ENCODE peak calls at places on chromosomes 6 and 20, in six cellular contexts. W is ureter, S is brain microvascular endothelial cell, Y is occipital lobe, J is Peyer's patch, U is NCI-H2107. E is an unnamed sample.

GRCh38 chr6:109456710-109457595 is 1.4 kb upstream of the MICAL1 start:
- DNase-seq in W (no peak), S (no peak), Y (no peak), J (no peak), U (no peak), E (no peak)

GRCh38 chr20:19757487-19757972 is 528 bp upstream of the RIN2 start:
- DNase-seq in W (peak), S (peak), Y (peak), J (no peak), U (no peak), E (no peak)

GRCh38 chr6:108800510-108800909 is 47.7 kb upstream of the ARMC2 start:
- DNase-seq in W (no peak), S (no peak), Y (peak), J (no peak), U (no peak), E (no peak)

GRCh38 chr6:2807342-2808090 is 34.1 kb downstream of the SERPINB1 start:
- DNase-seq in W (no peak), S (no peak), Y (no peak), J (no peak), U (no peak), E (no peak)

GRCh38 chr20:25039697-25040437 is 18.1 kb downstream of the ACSS1 start:
- DNase-seq in W (peak), S (no peak), Y (peak), J (no peak), U (no peak), E (no peak)

GRCh38 chr6:113848280-113848679 is 8.9 kb upstream of the MARCKS start:
- DNase-seq in W (no peak), S (no peak), Y (no peak), J (no peak), U (no peak), E (no peak)

GRCh38 chr20:63167026-63167917 is 48.7 kb downstream of the YTHDF1 start:
- DNase-seq in W (no peak), S (no peak), Y (no peak), J (no peak), U (no peak), E (no peak)

GRCh38 chr6:40569162-40569920 is 17.8 kb downstream of the LRFN2 start:
- DNase-seq in W (no peak), S (no peak), Y (no peak), J (no peak), U (no peak), E (no peak)

GRCh38 chr6:163630575-163630974 is 216.1 kb downstream of the QKI start:
- DNase-seq in W (no peak), S (no peak), Y (no peak), J (no peak), U (no peak), E (no peak)

GRCh38 chr20:23094213-23094896 is 8.2 kb upstream of the CD93 start:
- DNase-seq in W (no peak), S (no peak), Y (no peak), J (no peak), U (no peak), E (no peak)

GRCh38 chr6:56840467-56841371 is 114.2 kb upstream of the BEND6 start:
- DNase-seq in W (no peak), S (peak), Y (no peak), J (no peak), U (no peak), E (no peak)

GRCh38 chr6:33822575-33823395 is 19.0 kb upstream of the MLN start:
- DNase-seq in W (no peak), S (peak), Y (no peak), J (no peak), U (no peak), E (no peak)